ENCODE peak calls at places on chromosomes 13 and 19, in seven cellular contexts. One of them, this sample, is unnamed.
A peak's percentile ranks its signal among the peaks of the same experiment; 100 is the strongest.

GRCh38 chr13:30577381-30577780 is 40.3 kb upstream of the USPL1 start:
- DNase-seq in CD8-positive, alpha-beta T cell: peak; percentile 19
- DNase-seq in ELR: peak; percentile 96
- DNase-seq in HT1080: peak; percentile 96
- DNase-seq in NCI-H2029: no peak
- DNase-seq in sigmoid colon: no peak
- DNase-seq in astrocyte of the spinal cord: peak; percentile 93
- DNase-seq in this sample: peak; percentile 76

GRCh38 chr19:52658595-52658994 is 20.4 kb upstream of the ZNF83 start:
- DNase-seq in CD8-positive, alpha-beta T cell: no peak
- DNase-seq in ELR: no peak
- DNase-seq in HT1080: no peak
- DNase-seq in NCI-H2029: peak; percentile 58
- DNase-seq in sigmoid colon: no peak
- DNase-seq in astrocyte of the spinal cord: no peak
- DNase-seq in this sample: no peak

GRCh38 chr13:36981156-36981743 is 17.9 kb downstream of the ALG5 start:
- DNase-seq in CD8-positive, alpha-beta T cell: no peak
- DNase-seq in ELR: peak; percentile 77
- DNase-seq in HT1080: peak; percentile 36
- DNase-seq in NCI-H2029: no peak
- DNase-seq in sigmoid colon: no peak
- DNase-seq in astrocyte of the spinal cord: peak; percentile 71
- DNase-seq in this sample: no peak

GRCh38 chr19:35715355-35715809 is 2.4 kb upstream of the KMT2B start:
- DNase-seq in CD8-positive, alpha-beta T cell: no peak
- DNase-seq in ELR: no peak
- DNase-seq in HT1080: no peak
- DNase-seq in NCI-H2029: no peak
- DNase-seq in sigmoid colon: no peak
- DNase-seq in astrocyte of the spinal cord: no peak
- DNase-seq in this sample: no peak

GRCh38 chr13:28586585-28587540 is 72.1 kb upstream of the POMP start:
- DNase-seq in CD8-positive, alpha-beta T cell: no peak
- DNase-seq in ELR: no peak
- DNase-seq in HT1080: no peak
- DNase-seq in NCI-H2029: no peak
- DNase-seq in sigmoid colon: no peak
- DNase-seq in astrocyte of the spinal cord: no peak
- DNase-seq in this sample: no peak

GRCh38 chr13:97256343-97256783 is 34.2 kb downstream of the MBNL2 start:
- DNase-seq in CD8-positive, alpha-beta T cell: no peak
- DNase-seq in ELR: peak; percentile 93
- DNase-seq in HT1080: peak; percentile 94
- DNase-seq in NCI-H2029: no peak
- DNase-seq in sigmoid colon: no peak
- DNase-seq in astrocyte of the spinal cord: peak; percentile 94
- DNase-seq in this sample: peak; percentile 99

GRCh38 chr13:99577934-99578917 is 77.0 kb downstream of the TM9SF2 start:
- DNase-seq in CD8-positive, alpha-beta T cell: no peak
- DNase-seq in ELR: peak; percentile 19
- DNase-seq in HT1080: peak; percentile 17
- DNase-seq in NCI-H2029: no peak
- DNase-seq in sigmoid colon: no peak
- DNase-seq in astrocyte of the spinal cord: no peak
- DNase-seq in this sample: no peak

GRCh38 chr13:44412341-44412935 is 38.8 kb downstream of the SERP2 start:
- DNase-seq in CD8-positive, alpha-beta T cell: no peak
- DNase-seq in ELR: no peak
- DNase-seq in HT1080: no peak
- DNase-seq in NCI-H2029: no peak
- DNase-seq in sigmoid colon: no peak
- DNase-seq in astrocyte of the spinal cord: no peak
- DNase-seq in this sample: no peak

GRCh38 chr19:55358943-55359908 is 3.8 kb downstream of the GARIN5B start:
- DNase-seq in CD8-positive, alpha-beta T cell: no peak
- DNase-seq in ELR: no peak
- DNase-seq in HT1080: no peak
- DNase-seq in NCI-H2029: peak; percentile 86
- DNase-seq in sigmoid colon: no peak
- DNase-seq in astrocyte of the spinal cord: no peak
- DNase-seq in this sample: no peak

GRCh38 chr19:16892868-16893685 is 4.3 kb downstream of the F2RL3 start:
- DNase-seq in CD8-positive, alpha-beta T cell: no peak
- DNase-seq in ELR: no peak
- DNase-seq in HT1080: no peak
- DNase-seq in NCI-H2029: no peak
- DNase-seq in sigmoid colon: no peak
- DNase-seq in astrocyte of the spinal cord: no peak
- DNase-seq in this sample: no peak

This sample was measured in NCI-H226.